ENCODE peak calls at places on chromosome 2, in four cellular contexts. X, V, C and A are unnamed samples.

GRCh38 chr2:133286326-133286922 is 281.8 kb downstream of the NCKAP5 start:
- DNase-seq in X (peak), V (no peak), C (no peak), A (no peak)

GRCh38 chr2:240458900-240459391 is 23.5 kb downstream of the GPC1 start:
- DNase-seq in X (no peak), V (no peak), C (no peak), A (no peak)

GRCh38 chr2:191856111-191856876 is 9.4 kb upstream of the CAVIN2 start:
- DNase-seq in X (no peak), V (no peak), C (no peak), A (no peak)

GRCh38 chr2:123359636-123360035 is 665.5 kb upstream of the CNTNAP5 start:
- DNase-seq in X (no peak), V (no peak), C (no peak), A (no peak)

GRCh38 chr2:113842919-113843736 is 46.8 kb upstream of the ACTR3 start:
- DNase-seq in X (peak), V (peak), C (no peak), A (no peak)

GRCh38 chr2:8594731-8595427 is 87.0 kb upstream of the ID2 start:
- DNase-seq in X (peak), V (no peak), C (no peak), A (no peak)

GRCh38 chr2:216637472-216637871 is 4.3 kb downstream of the IGFBP2 start:
- DNase-seq in X (no peak), V (no peak), C (no peak), A (no peak)

GRCh38 chr2:233855345-233855744 is 1.0 kb upstream of the HJURP start:
- DNase-seq in X (no peak), V (no peak), C (no peak), A (no peak)

GRCh38 chr2:138059967-138060635 is 95.8 kb downstream of the HNMT start:
- DNase-seq in X (peak), V (peak), C (no peak), A (no peak)

GRCh38 chr2:217160103-217160502 is 300.2 kb upstream of the TNP1 start:
- DNase-seq in X (no peak), V (no peak), C (no peak), A (no peak)

GRCh38 chr2:181258761-181259160 is 198.4 kb upstream of the ITGA4 start:
- DNase-seq in X (peak), V (peak), C (no peak), A (no peak)

GRCh38 chr2:66539452-66539851 is 104.5 kb downstream of the MEIS1 start:
- DNase-seq in X (no peak), V (peak), C (no peak), A (no peak)

GRCh38 chr2:26685312-26685711 is 7.2 kb upstream of the KCNK3 start:
- DNase-seq in X (no peak), V (no peak), C (no peak), A (no peak)

GRCh38 chr2:164826293-164827243 is 15.1 kb downstream of the COBLL1 start:
- DNase-seq in X (peak), V (peak), C (no peak), A (no peak)

GRCh38 chr2:51441786-51442185 is 409.9 kb upstream of the NRXN1 start:
- DNase-seq in X (no peak), V (no peak), C (no peak), A (no peak)

GRCh38 chr2:127658146-127658545 is 12.2 kb downstream of the GPR17 start:
- DNase-seq in X (no peak), V (no peak), C (no peak), A (no peak)

GRCh38 chr2:54570925-54571694 is 115.0 kb downstream of the SPTBN1 start:
- DNase-seq in X (peak), V (peak), C (peak), A (peak)

GRCh38 chr2:173187911-173188788 is 112.5 kb downstream of the MAP3K20 start:
- DNase-seq in X (peak), V (peak), C (no peak), A (no peak)

GRCh38 chr2:20257411-20257810 is 32.5 kb upstream of the SDC1 start:
- DNase-seq in X (no peak), V (no peak), C (no peak), A (no peak)

GRCh38 chr2:66466435-66466834 is 31.5 kb downstream of the MEIS1 start:
- DNase-seq in X (no peak), V (no peak), C (no peak), A (no peak)

GRCh38 chr2:12270876-12271588 is 445.7 kb upstream of the TRIB2 start:
- DNase-seq in X (no peak), V (no peak), C (no peak), A (no peak)

GRCh38 chr2:46072146-46072820 is 224.9 kb upstream of the EPAS1 start:
- DNase-seq in X (no peak), V (peak), C (no peak), A (no peak)

GRCh38 chr2:68714866-68715265 is 19.7 kb upstream of the ARHGAP25 start:
- DNase-seq in X (no peak), V (no peak), C (no peak), A (no peak)

GRCh38 chr2:1661891-1662605 is 82.3 kb downstream of the PXDN start:
- DNase-seq in X (no peak), V (no peak), C (no peak), A (peak)

GRCh38 chr2:222256250-222256649 is 42.5 kb downstream of the PAX3 start:
- DNase-seq in X (no peak), V (no peak), C (no peak), A (no peak)

GRCh38 chr2:181574321-181574720 is 82.6 kb downstream of the CERKL start:
- DNase-seq in X (no peak), V (no peak), C (no peak), A (no peak)